ENCODE peak calls at places on chromosome 14, in five cellular contexts. One of them, this sample, is unnamed.

GRCh38 chr14:55914771-55915170 is 203.4 kb upstream of the PELI2 start:
- DNase-seq in right cardiac atrium: no peak
- DNase-seq in adrenal gland: no peak
- DNase-seq in mucosa of descending colon: no peak
- DNase-seq in fibroblast of lung: peak
- DNase-seq in this sample: no peak

GRCh38 chr14:38839743-38840375 is 263.2 kb downstream of the SEC23A start:
- DNase-seq in right cardiac atrium: no peak
- DNase-seq in adrenal gland: no peak
- DNase-seq in mucosa of descending colon: no peak
- DNase-seq in fibroblast of lung: peak
- DNase-seq in this sample: no peak

GRCh38 chr14:64970776-64971451 is 1.2 kb downstream of the RAB15 start:
- DNase-seq in right cardiac atrium: no peak
- DNase-seq in adrenal gland: no peak
- DNase-seq in mucosa of descending colon: no peak
- DNase-seq in fibroblast of lung: peak
- DNase-seq in this sample: no peak

GRCh38 chr14:53493310-53493709 is 340.2 kb upstream of the DDHD1 start:
- DNase-seq in right cardiac atrium: no peak
- DNase-seq in adrenal gland: no peak
- DNase-seq in mucosa of descending colon: no peak
- DNase-seq in fibroblast of lung: no peak
- DNase-seq in this sample: no peak

GRCh38 chr14:67734675-67735074 is 33.0 kb downstream of the RDH12 start:
- DNase-seq in right cardiac atrium: peak
- DNase-seq in adrenal gland: no peak
- DNase-seq in mucosa of descending colon: no peak
- DNase-seq in fibroblast of lung: no peak
- DNase-seq in this sample: no peak

GRCh38 chr14:34750670-34751069 is 36.3 kb upstream of the CFL2 start:
- DNase-seq in right cardiac atrium: no peak
- DNase-seq in adrenal gland: no peak
- DNase-seq in mucosa of descending colon: no peak
- DNase-seq in fibroblast of lung: peak
- DNase-seq in this sample: no peak

GRCh38 chr14:102503576-102504224 is 5.9 kb downstream of the ANKRD9 start:
- DNase-seq in right cardiac atrium: no peak
- DNase-seq in adrenal gland: no peak
- DNase-seq in mucosa of descending colon: no peak
- DNase-seq in fibroblast of lung: no peak
- DNase-seq in this sample: no peak

GRCh38 chr14:61553730-61554641 is 141.3 kb upstream of the HIF1A start:
- DNase-seq in right cardiac atrium: no peak
- DNase-seq in adrenal gland: peak
- DNase-seq in mucosa of descending colon: no peak
- DNase-seq in fibroblast of lung: peak
- DNase-seq in this sample: no peak

GRCh38 chr14:58865520-58866281 is 227.9 kb downstream of the DACT1 start:
- DNase-seq in right cardiac atrium: no peak
- DNase-seq in adrenal gland: no peak
- DNase-seq in mucosa of descending colon: no peak
- DNase-seq in fibroblast of lung: peak
- DNase-seq in this sample: no peak

GRCh38 chr14:78314484-78314883 is 144.3 kb downstream of the NRXN3 start:
- DNase-seq in right cardiac atrium: no peak
- DNase-seq in adrenal gland: no peak
- DNase-seq in mucosa of descending colon: no peak
- DNase-seq in fibroblast of lung: no peak
- DNase-seq in this sample: no peak

GRCh38 chr14:91228112-91229004 is 16.1 kb downstream of the GPR68 start:
- DNase-seq in right cardiac atrium: no peak
- DNase-seq in adrenal gland: no peak
- DNase-seq in mucosa of descending colon: peak
- DNase-seq in fibroblast of lung: peak
- DNase-seq in this sample: peak

GRCh38 chr14:90555126-90556049 is 158.6 kb downstream of the CALM1 start:
- DNase-seq in right cardiac atrium: no peak
- DNase-seq in adrenal gland: no peak
- DNase-seq in mucosa of descending colon: no peak
- DNase-seq in fibroblast of lung: no peak
- DNase-seq in this sample: no peak

GRCh38 chr14:49194067-49194466 is 392.1 kb downstream of the RPS29 start:
- DNase-seq in right cardiac atrium: no peak
- DNase-seq in adrenal gland: no peak
- DNase-seq in mucosa of descending colon: no peak
- DNase-seq in fibroblast of lung: no peak
- DNase-seq in this sample: no peak

GRCh38 chr14:68779761-68780323 is 13.0 kb downstream of the ZFP36L1 start:
- DNase-seq in right cardiac atrium: no peak
- DNase-seq in adrenal gland: peak
- DNase-seq in mucosa of descending colon: no peak
- DNase-seq in fibroblast of lung: peak
- DNase-seq in this sample: no peak

GRCh38 chr14:71232506-71232905 is 325.2 kb downstream of the PCNX1 start:
- DNase-seq in right cardiac atrium: no peak
- DNase-seq in adrenal gland: no peak
- DNase-seq in mucosa of descending colon: no peak
- DNase-seq in fibroblast of lung: no peak
- DNase-seq in this sample: no peak

GRCh38 chr14:99682809-99683618 is 1.1 kb upstream of the CYP46A1 start:
- DNase-seq in right cardiac atrium: peak
- DNase-seq in adrenal gland: peak
- DNase-seq in mucosa of descending colon: peak
- DNase-seq in fibroblast of lung: peak
- DNase-seq in this sample: peak

GRCh38 chr14:63986789-63987533 is 134.2 kb downstream of the SYNE2 start:
- DNase-seq in right cardiac atrium: no peak
- DNase-seq in adrenal gland: no peak
- DNase-seq in mucosa of descending colon: peak
- DNase-seq in fibroblast of lung: peak
- DNase-seq in this sample: no peak

GRCh38 chr14:95667251-95667693 is 19.0 kb upstream of the TCL1B start:
- DNase-seq in right cardiac atrium: no peak
- DNase-seq in adrenal gland: no peak
- DNase-seq in mucosa of descending colon: no peak
- DNase-seq in fibroblast of lung: no peak
- DNase-seq in this sample: no peak

GRCh38 chr14:99522934-99523660 is 41.9 kb downstream of the CCNK start:
- DNase-seq in right cardiac atrium: peak
- DNase-seq in adrenal gland: no peak
- DNase-seq in mucosa of descending colon: peak
- DNase-seq in fibroblast of lung: peak
- DNase-seq in this sample: no peak

GRCh38 chr14:32900602-32901001 is 38.1 kb upstream of the NPAS3 start:
- DNase-seq in right cardiac atrium: no peak
- DNase-seq in adrenal gland: no peak
- DNase-seq in mucosa of descending colon: no peak
- DNase-seq in fibroblast of lung: peak
- DNase-seq in this sample: no peak

GRCh38 chr14:100341301-100342031 is 18.3 kb downstream of the SLC25A47 start:
- DNase-seq in right cardiac atrium: no peak
- DNase-seq in adrenal gland: peak
- DNase-seq in mucosa of descending colon: no peak
- DNase-seq in fibroblast of lung: peak
- DNase-seq in this sample: peak

GRCh38 chr14:100408350-100409015 is 85.3 kb downstream of the SLC25A47 start:
- DNase-seq in right cardiac atrium: no peak
- DNase-seq in adrenal gland: peak
- DNase-seq in mucosa of descending colon: no peak
- DNase-seq in fibroblast of lung: peak
- DNase-seq in this sample: no peak

GRCh38 chr14:100615736-100616695 is 28.8 kb upstream of the BEGAIN start:
- DNase-seq in right cardiac atrium: no peak
- DNase-seq in adrenal gland: no peak
- DNase-seq in mucosa of descending colon: peak
- DNase-seq in fibroblast of lung: no peak
- DNase-seq in this sample: no peak

GRCh38 chr14:102691763-102692162 is 85.5 kb upstream of the TRAF3 start:
- DNase-seq in right cardiac atrium: no peak
- DNase-seq in adrenal gland: no peak
- DNase-seq in mucosa of descending colon: no peak
- DNase-seq in fibroblast of lung: no peak
- DNase-seq in this sample: no peak

GRCh38 chr14:86602263-86602662 is 1072.3 kb downstream of the FLRT2 start:
- DNase-seq in right cardiac atrium: no peak
- DNase-seq in adrenal gland: no peak
- DNase-seq in mucosa of descending colon: no peak
- DNase-seq in fibroblast of lung: no peak
- DNase-seq in this sample: no peak

GRCh38 chr14:32370720-32371119 is 41.6 kb downstream of the AKAP6 start:
- DNase-seq in right cardiac atrium: no peak
- DNase-seq in adrenal gland: no peak
- DNase-seq in mucosa of descending colon: no peak
- DNase-seq in fibroblast of lung: peak
- DNase-seq in this sample: no peak

GRCh38 chr14:51297066-51297465 is 57.0 kb downstream of the TMX1 start:
- DNase-seq in right cardiac atrium: no peak
- DNase-seq in adrenal gland: no peak
- DNase-seq in mucosa of descending colon: no peak
- DNase-seq in fibroblast of lung: no peak
- DNase-seq in this sample: no peak

GRCh38 chr14:81465507-81466228 is 65.5 kb upstream of the STON2 start:
- DNase-seq in right cardiac atrium: no peak
- DNase-seq in adrenal gland: no peak
- DNase-seq in mucosa of descending colon: no peak
- DNase-seq in fibroblast of lung: no peak
- DNase-seq in this sample: no peak

GRCh38 chr14:91249841-91250616 is 5.5 kb upstream of the GPR68 start:
- DNase-seq in right cardiac atrium: no peak
- DNase-seq in adrenal gland: peak
- DNase-seq in mucosa of descending colon: no peak
- DNase-seq in fibroblast of lung: peak
- DNase-seq in this sample: peak

GRCh38 chr14:93956514-93957332 is 19.6 kb downstream of the ASB2 start:
- DNase-seq in right cardiac atrium: no peak
- DNase-seq in adrenal gland: no peak
- DNase-seq in mucosa of descending colon: no peak
- DNase-seq in fibroblast of lung: no peak
- DNase-seq in this sample: no peak

GRCh38 chr14:60839657-60840056 is 105.1 kb downstream of the MNAT1 start:
- DNase-seq in right cardiac atrium: no peak
- DNase-seq in adrenal gland: no peak
- DNase-seq in mucosa of descending colon: no peak
- DNase-seq in fibroblast of lung: no peak
- DNase-seq in this sample: no peak

GRCh38 chr14:104081951-104082464 is 3.5 kb upstream of the ASPG start:
- DNase-seq in right cardiac atrium: no peak
- DNase-seq in adrenal gland: peak
- DNase-seq in mucosa of descending colon: peak
- DNase-seq in fibroblast of lung: no peak
- DNase-seq in this sample: no peak